ENCODE peak calls at places on chromosomes 12 and 14, in six cellular contexts. G is mesenchymal stem cell, Q is H9, H is neuronal stem cell, I is H1, J is trophoblast cell. V is an unnamed sample.

GRCh38 chr12:86634706-86635410 is 378.7 kb upstream of the MGAT4C start:
- DNase-seq in G (peak), Q (no peak), H (no peak), I (no peak), J (no peak), V (peak)

GRCh38 chr12:104930388-104931326 is 27.4 kb downstream of the SLC41A2 start:
- DNase-seq in G (peak), Q (no peak), H (no peak), I (no peak), J (peak), V (peak)

GRCh38 chr12:92140919-92141536 is 4.6 kb downstream of the BTG1 start:
- DNase-seq in G (peak), Q (no peak), H (no peak), I (no peak), J (no peak), V (no peak)

GRCh38 chr14:77459072-77459723 is 1.3 kb downstream of the AHSA1 start:
- DNase-seq in G (peak), Q (peak), H (peak), I (peak), J (peak), V (peak)

GRCh38 chr14:58772061-58772604 is 134.4 kb downstream of the DACT1 start:
- DNase-seq in G (no peak), Q (no peak), H (no peak), I (no peak), J (no peak), V (no peak)

GRCh38 chr14:31283568-31284252 is 76.1 kb upstream of the HECTD1 start:
- DNase-seq in G (peak), Q (no peak), H (no peak), I (no peak), J (no peak), V (no peak)

GRCh38 chr12:132761032-132761910 is at the start of gene ANKLE2:
- DNase-seq in G (peak), Q (no peak), H (peak), I (no peak), J (peak), V (peak)

GRCh38 chr12:8680533-8680932 is 17.3 kb upstream of the RIMKLB start:
- DNase-seq in G (no peak), Q (no peak), H (no peak), I (no peak), J (peak), V (no peak)

GRCh38 chr12:132018193-132018916 is 68.6 kb downstream of the EP400 start:
- DNase-seq in G (no peak), Q (no peak), H (no peak), I (no peak), J (no peak), V (peak)

GRCh38 chr14:67883717-67884116 is 64.1 kb downstream of the RAD51B start:
- DNase-seq in G (peak), Q (no peak), H (no peak), I (no peak), J (peak), V (peak)

GRCh38 chr12:121388421-121388981 is 11.4 kb upstream of the RNF34 start:
- DNase-seq in G (peak), Q (no peak), H (no peak), I (no peak), J (peak), V (peak)

GRCh38 chr14:99514552-99515300 is 33.5 kb downstream of the CCNK start:
- DNase-seq in G (no peak), Q (peak), H (no peak), I (no peak), J (no peak), V (no peak)

GRCh38 chr12:132352896-132353800 is 23.8 kb upstream of the GALNT9 start:
- DNase-seq in G (no peak), Q (peak), H (no peak), I (no peak), J (no peak), V (no peak)

GRCh38 chr12:12684375-12685106 is 11.4 kb downstream of the GPR19 start:
- DNase-seq in G (peak), Q (peak), H (peak), I (peak), J (peak), V (peak)

GRCh38 chr14:71399057-71399487 is 491.8 kb downstream of the PCNX1 start:
- DNase-seq in G (no peak), Q (no peak), H (no peak), I (no peak), J (peak), V (peak)

GRCh38 chr12:92597997-92598396 is 104.8 kb upstream of the PLEKHG7 start:
- DNase-seq in G (peak), Q (no peak), H (no peak), I (no peak), J (peak), V (peak)

GRCh38 chr14:53368714-53369191 is 215.6 kb upstream of the DDHD1 start:
- DNase-seq in G (peak), Q (no peak), H (no peak), I (no peak), J (no peak), V (peak)

GRCh38 chr12:53233671-53234091 is 1.7 kb upstream of the RARG start:
- DNase-seq in G (no peak), Q (peak), H (no peak), I (no peak), J (no peak), V (no peak)
- H2AFZ ChIP-seq in G (no peak), Q (no peak), H (peak), I (no peak), J (peak), V (peak)

GRCh38 chr14:101760138-101761011 is 1.1 kb upstream of the PPP2R5C start:
- DNase-seq in G (peak), Q (peak), H (peak), I (peak), J (peak), V (peak)

GRCh38 chr14:101762530-101763101 is 1.1 kb downstream of the PPP2R5C start:
- DNase-seq in G (no peak), Q (no peak), H (no peak), I (no peak), J (no peak), V (no peak)

GRCh38 chr14:101758913-101759593 is 2.5 kb upstream of the PPP2R5C start:
- DNase-seq in G (no peak), Q (no peak), H (no peak), I (no peak), J (no peak), V (no peak)

GRCh38 chr14:101761881-101762529 is 496 bp downstream of the PPP2R5C start:
- DNase-seq in G (peak), Q (no peak), H (peak), I (no peak), J (peak), V (no peak)

DNA sequence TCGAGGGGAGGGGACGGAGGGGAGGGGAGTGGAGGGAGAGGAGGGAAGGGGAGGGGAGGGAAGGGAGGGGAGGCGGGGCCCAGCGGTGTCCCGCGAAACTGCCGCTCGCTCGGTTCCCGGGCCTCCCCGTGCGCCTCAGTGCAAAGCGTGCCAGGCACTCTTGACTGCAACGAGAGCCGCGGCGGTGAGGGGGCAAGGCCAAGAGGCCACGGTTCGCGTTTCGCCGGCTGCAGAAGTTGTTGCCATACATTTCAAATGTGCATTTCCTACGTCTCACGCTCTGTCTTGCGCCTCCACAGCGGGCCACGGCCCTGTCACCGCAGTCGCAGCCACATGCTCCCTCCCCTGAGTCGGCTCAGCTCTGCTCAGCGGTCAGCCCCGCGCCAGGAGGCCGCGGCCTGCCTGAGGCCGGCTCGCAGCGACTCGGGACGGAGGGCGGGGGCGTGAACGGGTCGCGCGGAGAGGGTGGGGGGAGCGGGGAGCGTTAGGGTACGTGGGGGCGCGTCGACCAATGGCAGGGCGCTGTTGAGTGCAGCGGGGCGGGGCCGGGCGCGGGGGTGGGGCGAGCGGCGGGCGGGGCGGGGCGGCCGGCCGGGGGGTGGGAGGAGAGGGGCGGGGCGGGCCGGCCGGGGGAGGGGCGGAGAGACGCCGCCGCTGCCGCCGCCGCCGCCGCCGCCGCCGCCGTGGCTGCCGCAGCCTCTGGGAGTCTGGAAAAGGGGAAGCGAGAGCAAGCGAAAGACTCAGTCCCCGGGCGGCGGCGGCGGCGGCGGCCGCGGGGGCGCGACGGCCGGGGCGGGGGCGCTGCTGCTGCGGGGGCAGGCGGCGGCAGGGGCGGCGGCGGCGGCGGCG is at the start of gene PPP2R5C:
- DNase-seq in G (peak), Q (peak), H (peak), I (peak), J (peak), V (peak)
- H2BK5ac ChIP-seq in G (no peak), Q (no peak), H (peak), I (peak), J (peak), V (peak)

DNA sequence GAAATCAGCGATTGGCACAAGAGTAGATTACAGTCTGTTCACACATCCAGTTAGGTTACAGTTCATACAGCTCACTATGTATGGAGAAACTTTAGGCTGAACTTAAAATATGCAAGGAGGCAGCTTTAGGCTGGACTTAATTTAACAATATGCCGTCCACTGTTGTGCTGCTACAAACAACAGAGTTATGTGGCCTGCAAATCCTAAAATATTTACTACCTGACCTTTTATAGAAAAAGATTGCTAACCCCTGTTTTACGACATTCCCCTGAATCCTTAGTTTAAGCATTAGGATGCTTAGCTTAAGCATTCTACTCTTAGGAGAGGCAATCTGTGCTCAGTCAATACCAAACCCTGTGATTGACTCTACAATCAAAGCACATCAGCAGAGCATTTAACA is 50.9 kb downstream of the DAO start:
- DNase-seq in G (no peak), Q (no peak), H (no peak), I (no peak), J (no peak), V (no peak)
- H2AFZ ChIP-seq in G (no peak), Q (peak), H (no peak), I (no peak), J (no peak), V (no peak)

DNA sequence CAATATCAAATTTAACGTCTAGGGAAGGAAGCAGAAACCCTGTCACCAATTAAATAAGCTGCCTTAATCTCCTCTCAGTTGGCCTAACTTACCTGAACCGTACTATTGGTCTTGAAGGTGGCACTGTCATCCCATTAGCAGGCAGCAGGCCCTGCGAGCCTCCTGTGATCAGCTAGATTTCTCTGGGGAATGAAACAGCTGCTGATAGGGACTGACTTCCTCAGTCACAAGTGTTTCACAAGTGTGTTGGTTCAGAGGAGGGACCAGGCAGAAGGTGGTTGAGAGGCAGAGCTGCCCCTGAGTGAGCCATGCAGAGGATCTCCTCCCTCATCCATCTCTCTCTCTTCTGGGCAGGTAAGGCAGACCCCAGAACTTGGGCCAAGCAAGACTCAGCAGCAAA is 166.8 kb downstream of the DAD1 start:
- DNase-seq in G (no peak), Q (no peak), H (no peak), I (no peak), J (no peak), V (no peak)
- H2BK5ac ChIP-seq in G (no peak), Q (no peak), H (no peak), I (no peak), J (no peak), V (no peak)

DNA sequence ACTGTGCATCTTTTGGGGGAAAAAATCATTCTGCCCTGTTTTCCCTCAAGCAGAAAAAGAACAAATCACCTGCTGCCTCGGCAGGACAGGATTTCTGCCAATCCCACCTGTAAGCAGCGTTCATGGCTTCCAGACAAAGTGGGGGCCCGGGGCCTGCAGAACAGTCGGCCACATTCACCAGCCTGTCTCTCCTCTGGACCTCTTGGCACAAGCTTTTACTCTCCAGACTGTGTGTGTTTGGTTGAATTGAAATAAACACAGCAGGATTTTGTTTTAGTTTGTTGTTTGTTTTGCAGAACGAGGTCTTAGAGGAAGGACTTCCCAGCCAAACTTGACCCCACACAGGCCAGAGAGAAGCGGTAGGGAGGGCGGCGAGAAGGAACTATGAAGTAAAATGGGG is 41.7 kb upstream of the FOS start:
- DNase-seq in G (no peak), Q (no peak), H (no peak), I (no peak), J (no peak), V (no peak)
- H2AFZ ChIP-seq in G (peak), Q (no peak), H (peak), I (no peak), J (no peak), V (peak)

GRCh38 chr12:28776913-28777312 is 372.2 kb upstream of the FAR2 start:
- DNase-seq in G (no peak), Q (no peak), H (no peak), I (no peak), J (no peak), V (no peak)

GRCh38 chr12:28780096-28780495 is 369.0 kb upstream of the FAR2 start:
- DNase-seq in G (peak), Q (no peak), H (no peak), I (no peak), J (peak), V (peak)

GRCh38 chr12:28771961-28772360 is 377.1 kb upstream of the FAR2 start:
- DNase-seq in G (no peak), Q (no peak), H (no peak), I (no peak), J (no peak), V (no peak)

GRCh38 chr12:28777603-28778365 is 371.3 kb upstream of the FAR2 start:
- DNase-seq in G (no peak), Q (no peak), H (no peak), I (no peak), J (no peak), V (no peak)

GRCh38 chr12:28775556-28775955 is 373.5 kb upstream of the FAR2 start:
- DNase-seq in G (no peak), Q (no peak), H (no peak), I (no peak), J (no peak), V (no peak)
- H2BK5ac ChIP-seq in G (no peak), Q (no peak), H (no peak), I (no peak), J (no peak), V (no peak)

DNA sequence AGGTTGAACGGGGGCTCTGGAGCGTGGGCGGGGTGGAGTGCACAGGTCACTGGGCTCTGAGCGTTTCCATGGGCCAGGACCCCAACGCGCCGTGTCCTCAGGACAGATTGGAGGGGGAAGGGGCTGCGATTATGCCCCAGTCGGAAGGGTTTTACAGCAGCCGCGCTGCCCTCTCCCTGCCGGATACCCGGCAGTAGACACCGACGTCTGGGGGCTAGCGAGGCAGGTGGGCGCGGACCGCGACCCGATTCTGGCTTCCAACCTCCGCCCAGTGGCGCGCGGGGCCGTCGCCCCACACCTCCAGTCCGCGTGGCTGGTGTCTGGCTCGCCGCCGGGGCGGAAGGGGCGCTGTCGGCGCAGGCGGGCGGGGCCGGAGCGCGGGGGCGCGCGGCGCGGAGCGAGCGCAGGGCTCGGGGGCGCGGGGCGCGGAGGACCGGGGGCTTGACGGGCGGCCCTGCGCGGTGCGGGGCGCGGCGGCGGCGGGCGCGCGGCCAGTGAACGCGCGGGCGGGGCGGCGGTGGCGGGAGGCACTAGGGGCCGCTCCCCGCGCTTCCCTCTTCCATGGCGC is 2.4 kb upstream of the KIF26A start:
- DNase-seq in G (no peak), Q (no peak), H (no peak), I (peak), J (no peak), V (no peak)
- H2AFZ ChIP-seq in G (no peak), Q (no peak), H (peak), I (peak), J (no peak), V (no peak)

DNA sequence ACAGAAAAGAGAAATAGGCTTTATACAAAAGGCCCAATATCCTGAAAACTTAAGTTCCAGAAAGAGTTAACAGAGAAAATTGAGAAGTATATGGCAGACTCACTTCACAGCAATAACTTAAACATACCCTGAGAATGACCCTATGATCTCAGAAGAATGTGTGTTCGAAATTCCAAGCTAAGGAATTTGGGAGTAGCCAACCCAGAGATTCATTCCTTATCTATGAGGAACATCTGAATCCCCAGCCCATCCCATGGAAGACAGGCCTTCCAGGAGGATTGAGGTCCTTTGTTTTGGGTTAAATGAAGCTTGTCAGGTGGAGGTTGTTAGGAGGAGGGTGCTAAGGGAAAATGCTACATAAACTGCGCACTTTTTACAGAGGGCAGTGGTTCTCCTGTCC is 7.5 kb upstream of the SAV1 start:
- DNase-seq in G (no peak), Q (no peak), H (no peak), I (no peak), J (peak), V (peak)
- H2BK5ac ChIP-seq in G (no peak), Q (no peak), H (no peak), I (no peak), J (peak), V (peak)